ENCODE peak calls at places on chromosomes 11 and 22, in five cellular contexts. E, W, Y, L and A are unnamed samples.

GRCh38 chr11:26675233-26675928 is 46.5 kb downstream of the SLC5A12 start:
- DNase-seq in L (no peak), E (no peak), Y (no peak), W (no peak), A (no peak)

GRCh38 chr11:65224939-65225283 is 36.9 kb upstream of the POLA2 start:
- DNase-seq in E (no peak), W (peak; percentile 92), L (no peak), Y (no peak), A (no peak)

GRCh38 chr22:39426380-39427043 is 26.9 kb downstream of the TAB1 start:
- DNase-seq in Y (no peak), E (no peak), L (no peak), W (no peak), A (no peak)

GRCh38 chr11:116601734-116602636 is 170.8 kb downstream of the BUD13 start:
- DNase-seq in E (no peak), L (no peak), Y (no peak), W (peak; percentile 36), A (no peak)

GRCh38 chr22:50271519-50271970 is 1.4 kb upstream of the MAPK11 start:
- DNase-seq in L (no peak), E (no peak), W (peak; percentile 77), Y (no peak), A (peak; percentile 53)

GRCh38 chr11:36214484-36214883 is 74.7 kb downstream of the COMMD9 start:
- DNase-seq in L (no peak), E (no peak), W (no peak), Y (no peak), A (no peak)

GRCh38 chr11:65446446-65447277 is 24.1 kb downstream of the NEAT1 start:
- DNase-seq in Y (no peak), E (no peak), W (peak; percentile 65), L (peak; percentile 87), A (peak; percentile 32)

GRCh38 chr22:49687786-49688515 is 139.7 kb downstream of the BRD1 start:
- DNase-seq in W (no peak), L (no peak), Y (no peak), E (no peak), A (no peak)

GRCh38 chr11:64379160-64379559 is 20.2 kb downstream of the RPS6KA4 start:
- DNase-seq in E (no peak), W (no peak), Y (no peak), L (no peak), A (no peak)

GRCh38 chr11:2549876-2550605 is 105.2 kb downstream of the KCNQ1 start:
- DNase-seq in Y (no peak), E (no peak), W (no peak), L (peak; percentile 38), A (no peak)

GRCh38 chr11:40384991-40385390 is 1074.5 kb downstream of the LRRC4C start:
- DNase-seq in W (peak; percentile 21), L (no peak), E (no peak), Y (no peak), A (no peak)

GRCh38 chr11:57167125-57167839 is 14.5 kb upstream of the LRRC55 start:
- DNase-seq in W (no peak), E (no peak), L (no peak), Y (no peak), A (peak; percentile 16)

GRCh38 chr11:3216027-3216525 is 2.5 kb downstream of the MRGPRG start:
- DNase-seq in E (no peak), L (peak; percentile 53), W (no peak), Y (no peak), A (no peak)

GRCh38 chr11:35918716-35919115 is 25.1 kb upstream of the LDLRAD3 start:
- DNase-seq in L (no peak), Y (no peak), W (no peak), E (no peak), A (no peak)

GRCh38 chr11:72471005-72471898 is 36.9 kb upstream of the CLPB start:
- DNase-seq in Y (peak; percentile 29), W (peak; percentile 85), E (no peak), L (peak; percentile 71), A (peak; percentile 69)

GRCh38 chr11:116231540-116231939 is 541.2 kb downstream of the BUD13 start:
- DNase-seq in L (no peak), E (no peak), Y (no peak), W (no peak), A (no peak)

GRCh38 chr11:70655816-70656215 is 257.5 kb downstream of the CTTN start:
- DNase-seq in W (no peak), E (no peak), L (no peak), Y (no peak), A (no peak)

GRCh38 chr11:60281482-60281881 is 1.0 kb downstream of the MS4A4A start:
- DNase-seq in L (no peak), E (no peak), Y (no peak), W (no peak), A (no peak)

GRCh38 chr11:111459506-111460270 is 52.5 kb downstream of the BTG4 start:
- DNase-seq in L (no peak), W (no peak), E (no peak), Y (no peak), A (no peak)

GRCh38 chr11:73493838-73494598 is 103.9 kb downstream of the FAM168A start:
- DNase-seq in E (no peak), L (no peak), W (peak; percentile 92), Y (no peak), A (no peak)

GRCh38 chr11:91932151-91932821 is 292.3 kb upstream of the FAT3 start:
- DNase-seq in L (no peak), W (peak; percentile 29), E (no peak), Y (no peak), A (no peak)

GRCh38 chr11:3049430-3050243 is 7.6 kb downstream of the CARS1 start:
- DNase-seq in Y (peak; percentile 52), E (peak; percentile 55), W (peak; percentile 99), L (peak; percentile 95), A (peak; percentile 83)

GRCh38 chr11:116357769-116358544 is 414.8 kb downstream of the BUD13 start:
- DNase-seq in E (no peak), L (no peak), Y (no peak), W (peak; percentile 18), A (no peak)

GRCh38 chr22:43388420-43388851 is 23.4 kb upstream of the MPPED1 start:
- DNase-seq in Y (peak; percentile 65), W (peak; percentile 69), L (peak; percentile 84), E (no peak), A (peak; percentile 78)

GRCh38 chr22:42214625-42215415 is 55.6 kb downstream of the TCF20 start:
- DNase-seq in L (peak; percentile 49), W (no peak), Y (no peak), E (no peak), A (no peak)

GRCh38 chr22:39244496-39245129 is at the start of gene PDGFB:
- DNase-seq in L (peak; percentile 68), W (peak; percentile 35), E (no peak), Y (no peak), A (peak; percentile 70)

GRCh38 chr11:94513091-94513490 is 830 bp downstream of the C11orf97 start:
- DNase-seq in L (no peak), E (no peak), Y (no peak), W (no peak), A (no peak)

GRCh38 chr11:6401439-6401838 is 11.2 kb downstream of the SMPD1 start:
- DNase-seq in E (no peak), L (no peak), W (no peak), Y (no peak), A (no peak)

GRCh38 chr11:126113963-126114362 is 51.3 kb upstream of the CDON start:
- DNase-seq in W (peak; percentile 51), E (no peak), Y (no peak), L (no peak), A (no peak)

GRCh38 chr11:121576531-121576930 is 123.8 kb upstream of the SORL1-AS1 start:
- DNase-seq in E (no peak), L (no peak), Y (no peak), W (no peak), A (no peak)

GRCh38 chr11:1071571-1072115 is 3.0 kb upstream of the MUC2 start:
- DNase-seq in E (no peak), L (peak; percentile 46), Y (no peak), W (no peak), A (no peak)

GRCh38 chr11:90134420-90135003 is at the start of gene NAALAD2:
- DNase-seq in E (no peak), Y (no peak), L (peak; percentile 75), W (peak; percentile 66), A (peak; percentile 18)

GRCh38 chr11:90243534-90243933 is 20.7 kb upstream of the CHORDC1 start:
- DNase-seq in L (no peak), W (no peak), E (no peak), Y (no peak), A (no peak)

GRCh38 chr22:22422629-22423112 is 85.9 kb downstream of the ZNF280B start:
- DNase-seq in Y (peak; percentile 53), L (peak; percentile 67), W (peak; percentile 60), E (no peak), A (peak; percentile 64)
- H3K27me3 ChIP-seq in Y (peaks cover 13% of the 10 kb centered on the region), L (peaks cover 57% of the 10 kb centered on the region), W (peaks cover 35% of the 10 kb centered on the region), E (no peaks in the 10 kb centered on the region), A (no peaks in the 10 kb centered on the region)

DNA sequence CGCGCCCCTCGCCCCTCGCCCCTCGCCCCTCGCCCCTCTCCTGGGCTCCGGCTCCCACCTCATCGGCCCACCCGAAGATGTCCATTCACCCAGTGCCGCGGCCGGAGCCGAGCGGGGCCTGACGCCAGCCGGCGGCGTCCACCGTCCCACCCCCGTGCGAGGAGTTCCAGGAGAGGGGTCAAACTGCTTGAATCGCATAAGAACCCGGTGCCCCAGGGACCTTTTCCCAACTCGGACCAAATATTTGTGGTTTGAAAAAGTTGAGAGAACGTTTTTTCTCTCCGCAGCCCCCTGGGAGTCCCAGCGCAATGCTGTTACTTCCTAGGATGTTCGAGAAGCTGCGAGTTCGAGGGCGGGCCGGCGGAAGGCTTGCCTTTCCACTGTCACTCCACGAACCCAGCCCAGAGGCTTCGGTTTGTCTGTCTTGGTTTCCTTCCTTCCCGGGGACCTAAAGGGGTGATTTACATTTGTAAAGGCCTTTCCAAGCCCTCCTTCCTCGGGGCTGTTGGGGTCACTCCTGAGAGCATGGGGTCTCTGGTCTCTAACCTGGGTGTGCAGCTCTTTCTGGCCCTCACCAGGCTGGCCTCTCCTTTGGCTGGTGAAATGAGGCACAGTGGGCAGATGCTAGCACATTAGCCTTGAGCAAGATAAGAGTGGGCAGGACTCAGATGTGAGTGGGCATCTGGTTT is 38.0 kb downstream of the ETS1 start:
- DNase-seq in Y (no peak), L (peak; percentile 85), E (no peak), W (no peak), A (peak; percentile 35)
- H3K27me3 ChIP-seq in Y (no peaks in the 10 kb centered on the region), L (no peaks in the 10 kb centered on the region), E (no peaks in the 10 kb centered on the region), W (no peaks in the 10 kb centered on the region), A (no peaks in the 10 kb centered on the region)

GRCh38 chr11:59281177-59281576 is 68.5 kb upstream of the MPEG1 start:
- DNase-seq in E (no peak), W (no peak), Y (no peak), L (no peak), A (no peak)
- H3K27me3 ChIP-seq in E (no peaks in the 10 kb centered on the region), W (peaks cover 2% of the 10 kb centered on the region), Y (no peaks in the 10 kb centered on the region), L (no peaks in the 10 kb centered on the region), A (no peaks in the 10 kb centered on the region)

DNA sequence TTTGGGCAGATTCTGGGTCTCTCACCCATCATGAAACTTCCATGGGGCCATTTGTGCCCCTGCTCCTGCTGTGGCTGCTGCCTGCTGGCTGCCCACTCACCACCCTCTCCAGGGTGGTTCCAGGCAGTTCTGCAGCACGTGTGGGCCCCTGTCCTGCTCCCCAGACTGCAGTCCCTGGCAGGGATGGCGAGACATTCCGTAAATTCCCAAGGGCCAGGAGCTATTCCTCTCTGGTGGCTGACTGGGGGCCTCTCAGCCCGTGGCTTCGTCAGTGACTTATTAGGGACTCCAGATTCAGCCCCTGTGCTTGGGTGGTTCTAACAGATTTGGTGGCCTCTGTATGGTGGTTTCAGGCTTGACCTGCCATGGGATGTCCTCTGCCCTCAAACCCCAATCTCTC is 3.9 kb upstream of the SLC22A8 start:
- DNase-seq in W (no peak), L (no peak), E (no peak), Y (no peak), A (no peak)
- H3K27me3 ChIP-seq in W (peaks cover 7% of the 10 kb centered on the region), L (peaks cover 11% of the 10 kb centered on the region), E (no peaks in the 10 kb centered on the region), Y (peaks cover 7% of the 10 kb centered on the region), A (no peaks in the 10 kb centered on the region)